ENCODE peak calls at places on chromosomes 11 and 22, in four cellular contexts. F, G, J and E are unnamed samples.

GRCh38 chr11:22703040-22703439 is 36.6 kb downstream of the GAS2 start:
- DNase-seq in F (peak; percentile 9), J (peak; percentile 92), G (no peak), E (peak; percentile 63)

GRCh38 chr11:95230054-95231034 is 658 bp downstream of the SESN3 start:
- DNase-seq in J (peak; percentile 30), G (peak; percentile 17), F (no peak), E (no peak)

GRCh38 chr11:57491371-57492061 is 24.0 kb downstream of the SLC43A1 start:
- DNase-seq in F (no peak), G (peak; percentile 49), J (peak; percentile 41), E (no peak)

GRCh38 chr11:67027483-67027930 is 4.6 kb downstream of the SYT12 start:
- DNase-seq in F (no peak), G (no peak), J (no peak), E (no peak)

GRCh38 chr11:12216542-12217422 is 106.4 kb downstream of the MICAL2 start:
- DNase-seq in J (peak; percentile 61), G (no peak), F (no peak), E (peak; percentile 33)

GRCh38 chr11:6566704-6567370 is 36.6 kb downstream of the RRP8 start:
- DNase-seq in G (peak; percentile 46), F (no peak), J (no peak), E (no peak)

GRCh38 chr11:112042161-112042960 is 17.2 kb downstream of the DLAT start:
- DNase-seq in J (peak; percentile 70), F (no peak), G (no peak), E (peak; percentile 35)

GRCh38 chr22:20118572-20119020 is 1.6 kb upstream of the TRMT2A start:
- DNase-seq in G (peak; percentile 3), J (no peak), F (no peak), E (no peak)

GRCh38 chr22:41596776-41597634 is 7.4 kb upstream of the PMM1 start:
- DNase-seq in F (no peak), G (peak; percentile 45), J (peak; percentile 64), E (no peak)

GRCh38 chr11:2213384-2213842 is 41.8 kb upstream of the TH start:
- DNase-seq in G (peak; percentile 15), F (no peak), J (no peak), E (no peak)

GRCh38 chr22:37632174-37633081 is 7.0 kb upstream of the SH3BP1 start:
- DNase-seq in J (no peak), F (no peak), G (no peak), E (no peak)

GRCh38 chr11:34585870-34586654 is 34.8 kb upstream of the EHF start:
- DNase-seq in F (no peak), J (peak; percentile 78), G (no peak), E (peak; percentile 77)

GRCh38 chr11:13434247-13435205 is 28.5 kb downstream of the BTBD10 start:
- DNase-seq in F (no peak), J (no peak), G (no peak), E (no peak)

GRCh38 chr11:47539681-47540039 is 13.3 kb downstream of the CELF1 start:
- DNase-seq in F (no peak), G (no peak), J (no peak), E (no peak)

GRCh38 chr11:47536925-47537324 is 16.0 kb downstream of the CELF1 start:
- DNase-seq in F (no peak), G (no peak), J (no peak), E (no peak)

GRCh38 chr11:47538741-47539575 is 14.0 kb downstream of the CELF1 start:
- DNase-seq in G (no peak), J (no peak), F (no peak), E (no peak)

GRCh38 chr11:47545298-47545697 is 7.6 kb downstream of the CELF1 start:
- DNase-seq in G (no peak), F (no peak), J (no peak), E (no peak)

GRCh38 chr11:47541070-47541469 is 11.9 kb downstream of the CELF1 start:
- DNase-seq in F (no peak), J (no peak), G (no peak), E (no peak)
- TF ChIP-seq CTCF in F (no peak), J (no peak), G (no peak), E (no peak)

GRCh38 chr11:30581646-30582045 is 4.5 kb downstream of the MPPED2 start:
- DNase-seq in G (no peak), J (no peak), F (no peak), E (no peak)

GRCh38 chr11:30583505-30584280 is 2.5 kb downstream of the MPPED2 start:
- DNase-seq in F (no peak), G (peak; percentile 22), J (no peak), E (no peak)

GRCh38 chr11:30585892-30586250 is 282 bp downstream of the MPPED2 start:
- DNase-seq in J (no peak), F (no peak), G (peak; percentile 29), E (no peak)

GRCh38 chr11:30585067-30585891 is 874 bp downstream of the MPPED2 start:
- DNase-seq in G (peak; percentile 28), F (no peak), J (no peak), E (no peak)

DNA sequence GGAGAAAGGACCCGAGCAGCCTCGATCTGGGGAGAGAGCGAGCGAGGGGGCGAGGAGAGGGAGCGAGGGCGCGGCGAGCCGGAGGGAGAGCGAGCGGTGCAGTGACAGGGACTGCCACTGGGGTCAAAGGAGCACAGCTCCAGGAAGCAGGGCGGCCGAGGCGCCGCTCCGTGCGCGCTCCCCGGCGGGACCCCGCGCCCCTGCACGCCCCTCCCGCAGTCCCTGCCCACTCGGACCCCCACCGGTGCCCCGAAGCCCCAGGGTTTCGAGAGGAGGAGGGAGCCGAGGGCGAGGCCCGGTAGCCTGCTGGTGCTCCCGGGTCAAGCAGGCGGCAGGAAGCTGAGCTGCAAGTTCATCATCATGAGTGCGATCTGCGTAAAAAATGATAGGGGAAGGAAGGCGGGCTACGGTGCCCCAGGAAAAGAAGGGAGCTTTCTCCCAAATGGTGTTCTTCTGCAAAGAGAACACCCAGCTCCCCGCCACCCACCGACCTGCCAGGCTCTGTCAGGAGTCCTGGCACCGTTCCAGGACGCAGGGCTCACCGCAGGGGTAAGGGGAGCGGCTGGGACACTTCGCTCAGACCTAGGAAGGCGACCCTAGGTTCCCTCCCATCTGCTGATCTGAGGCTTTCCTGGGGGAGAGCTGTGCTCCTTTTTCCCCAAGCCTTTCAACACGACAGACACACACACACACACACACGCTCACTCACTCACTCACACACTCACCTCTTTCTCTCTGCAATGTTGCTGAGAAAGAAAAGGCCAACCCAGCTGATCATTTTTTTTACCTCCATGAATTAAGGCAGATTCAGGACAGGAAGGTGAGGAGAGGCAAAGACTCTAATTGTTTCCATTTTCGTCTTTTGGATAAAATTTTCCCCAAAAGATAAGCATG is at the start of gene MPPED2:
- DNase-seq in G (peak; percentile 47), F (no peak), J (peak; percentile 10), E (no peak)
- H3K4me3 ChIP-seq in G (peak within 1 kb of the TSS; percentile 93), F (peak within 1 kb of the TSS; percentile 21), J (peak within 1 kb of the TSS; percentile 29), E (peak within 1 kb of the TSS; percentile 51)

GRCh38 chr11:128757886-128758612 is 64.2 kb downstream of the FLI1 start:
- DNase-seq in F (no peak), G (no peak), J (no peak), E (no peak)
- TF ChIP-seq CTCF in F (no peak), G (no peak), J (no peak), E (no peak)

GRCh38 chr11:60150279-60150678 is 32.6 kb downstream of the MS4A6A start:
- DNase-seq in J (no peak), G (no peak), F (no peak), E (no peak)

GRCh38 chr11:60143768-60144167 is 39.1 kb downstream of the MS4A6A start:
- DNase-seq in G (no peak), J (no peak), F (no peak), E (no peak)

GRCh38 chr11:60145677-60146076 is 37.2 kb downstream of the MS4A6A start:
- DNase-seq in J (no peak), F (no peak), G (no peak), E (no peak)
- H3K4me3 ChIP-seq in J (no peak overlapping the region), F (no peak overlapping the region), G (no peak overlapping the region), E (no peak overlapping the region)

GRCh38 chr11:93614111-93614784 is 47.2 kb upstream of the CEP295 start:
- DNase-seq in G (no peak), J (no peak), F (no peak), E (no peak)
- TF ChIP-seq CTCF in G (no peak), J (peak; percentile 32), F (peak; percentile 3), E (peak; percentile 20)

GRCh38 chr11:78370406-78371172 is 47.0 kb downstream of the GAB2 start:
- DNase-seq in J (peak; percentile 36), F (no peak), G (no peak), E (no peak)

GRCh38 chr11:78361228-78361627 is 56.4 kb downstream of the GAB2 start:
- DNase-seq in F (no peak), J (no peak), G (no peak), E (no peak)

GRCh38 chr11:78364128-78364751 is 53.4 kb downstream of the GAB2 start:
- DNase-seq in F (no peak), J (no peak), G (no peak), E (no peak)

GRCh38 chr11:78363018-78363619 is 54.5 kb downstream of the GAB2 start:
- DNase-seq in G (no peak), F (no peak), J (no peak), E (no peak)

DNA sequence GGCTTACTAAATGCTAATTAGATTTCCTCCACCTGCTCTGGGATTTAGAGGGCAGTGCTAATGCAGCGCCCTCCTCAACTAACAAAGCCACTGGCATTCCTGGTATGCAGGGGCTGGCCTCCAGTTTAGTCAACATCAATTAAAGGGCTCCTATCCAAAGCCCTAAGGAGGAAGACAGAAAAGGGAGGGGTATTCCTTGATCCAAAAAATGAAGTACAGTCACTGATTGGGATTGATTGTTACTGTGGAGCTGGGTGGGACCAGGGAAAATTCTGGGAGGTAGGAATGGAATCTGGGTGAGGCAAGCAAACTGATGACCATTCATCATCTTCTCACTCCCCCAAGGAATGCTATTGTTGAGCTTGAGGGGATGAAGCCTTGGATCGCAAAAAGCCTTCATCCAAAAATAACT is 52.2 kb downstream of the GAB2 start:
- DNase-seq in J (peak; percentile 40), F (no peak), G (no peak), E (peak; percentile 39)
- H3K4me3 ChIP-seq in J (no peak overlapping the region), F (no peak overlapping the region), G (no peak overlapping the region), E (no peak overlapping the region)

GRCh38 chr11:72338266-72338665 is 94.3 kb upstream of the PHOX2A start:
- DNase-seq in F (no peak), G (no peak), J (no peak), E (no peak)

GRCh38 chr11:72336163-72336562 is 92.2 kb upstream of the PHOX2A start:
- DNase-seq in G (no peak), F (no peak), J (no peak), E (no peak)

GRCh38 chr11:72343159-72343756 is 91.1 kb downstream of the CLPB start:
- DNase-seq in F (no peak), J (no peak), G (no peak), E (no peak)

GRCh38 chr11:72334651-72335050 is 90.7 kb upstream of the PHOX2A start:
- DNase-seq in J (no peak), G (no peak), F (no peak), E (no peak)

GRCh38 chr11:72338741-72339140 is 94.8 kb upstream of the PHOX2A start:
- DNase-seq in G (no peak), F (no peak), J (no peak), E (no peak)
- TF ChIP-seq CTCF in G (no peak), F (no peak), J (no peak), E (no peak)